ENCODE peak calls at places on chromosome 4, in ten cellular contexts. S is lower lobe of right lung; K is astrocyte of the spinal cord; R is lower leg skin; A is CD4-positive, CD25-positive, alpha-beta regulatory T cell; Z is left lung; G is BE2C; W is skeletal muscle cell; T is pancreas; J is sigmoid colon. U is an unnamed sample.

GRCh38 chr4:10456270-10457254 is 664 bp downstream of the ZNF518B start:
- DNase-seq in S (peak), K (peak), R (no peak), A (peak), Z (peak), G (peak), W (peak), T (peak), J (peak), U (peak)

GRCh38 chr4:15238720-15239119 is 189.1 kb upstream of the C1QTNF7 start:
- DNase-seq in S (no peak), K (peak), R (no peak), A (peak), Z (no peak), G (peak), W (peak), T (no peak), J (no peak), U (no peak)

GRCh38 chr4:6343950-6344408 is 74.3 kb downstream of the WFS1 start:
- DNase-seq in S (peak), K (peak), R (no peak), A (no peak), Z (peak), G (no peak), W (peak), T (peak), J (no peak), U (no peak)

GRCh38 chr4:84484274-84484673 is 14.8 kb downstream of the NKX6-1 start:
- DNase-seq in S (no peak), K (no peak), R (no peak), A (no peak), Z (no peak), G (no peak), W (no peak), T (no peak), J (no peak), U (no peak)

GRCh38 chr4:70703695-70704332 is 15.5 kb downstream of the UTP3 start:
- DNase-seq in S (no peak), K (peak), R (no peak), A (no peak), Z (no peak), G (no peak), W (no peak), T (no peak), J (no peak), U (no peak)

GRCh38 chr4:153741529-153741928 is 18.3 kb downstream of the RNF175 start:
- DNase-seq in S (no peak), K (no peak), R (no peak), A (no peak), Z (no peak), G (no peak), W (no peak), T (no peak), J (no peak), U (no peak)

GRCh38 chr4:8694226-8694625 is 101.7 kb downstream of the CPZ start:
- DNase-seq in S (no peak), K (no peak), R (no peak), A (no peak), Z (no peak), G (no peak), W (no peak), T (no peak), J (no peak), U (no peak)

GRCh38 chr4:94488667-94489066 is 36.9 kb downstream of the PDLIM5 start:
- DNase-seq in S (no peak), K (peak), R (no peak), A (no peak), Z (no peak), G (no peak), W (no peak), T (no peak), J (no peak), U (no peak)

GRCh38 chr4:14184265-14184664 is 556.7 kb upstream of the BOD1L1 start:
- DNase-seq in S (no peak), K (peak), R (no peak), A (no peak), Z (no peak), G (no peak), W (no peak), T (no peak), J (peak), U (no peak)

GRCh38 chr4:27759621-27760020 is 899.0 kb downstream of the STIM2 start:
- DNase-seq in S (no peak), K (no peak), R (no peak), A (no peak), Z (no peak), G (no peak), W (peak), T (no peak), J (no peak), U (no peak)

GRCh38 chr4:156638332-156638731 is 333.3 kb downstream of the PDGFC start:
- DNase-seq in S (no peak), K (peak), R (no peak), A (no peak), Z (no peak), G (no peak), W (no peak), T (no peak), J (no peak), U (no peak)

GRCh38 chr4:154314248-154314647 is 177.4 kb downstream of the DCHS2 start:
- DNase-seq in S (no peak), K (peak), R (no peak), A (no peak), Z (no peak), G (no peak), W (peak), T (peak), J (no peak), U (no peak)

GRCh38 chr4:108519208-108519833 is 101.1 kb upstream of the RPL34 start:
- DNase-seq in S (no peak), K (no peak), R (no peak), A (no peak), Z (no peak), G (no peak), W (no peak), T (no peak), J (no peak), U (no peak)

GRCh38 chr4:146335763-146336412 is 121.5 kb downstream of the REELD1 start:
- DNase-seq in S (no peak), K (no peak), R (no peak), A (no peak), Z (no peak), G (no peak), W (no peak), T (no peak), J (no peak), U (no peak)

DNA sequence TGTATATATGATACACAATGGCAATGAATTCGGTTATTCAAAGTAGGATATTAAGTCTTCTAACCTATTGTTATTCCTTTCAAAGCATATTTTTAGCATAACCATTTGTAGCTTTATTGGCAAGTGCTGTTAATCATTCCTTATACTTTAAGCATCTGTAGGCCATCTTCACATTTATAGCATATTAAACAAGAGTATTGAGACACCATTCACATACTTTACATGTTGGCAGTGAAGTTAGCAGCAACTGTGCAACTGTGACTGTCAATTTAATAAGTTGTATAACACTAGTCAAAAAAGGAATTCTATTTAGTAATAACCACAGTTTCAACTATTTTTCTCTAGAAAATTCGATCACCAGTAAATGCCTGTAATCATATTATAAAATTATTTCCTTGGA is 107.3 kb upstream of the MYOZ2 start:
- DNase-seq in S (no peak), K (no peak), R (no peak), A (no peak), Z (no peak), G (no peak), W (no peak), T (no peak), J (no peak), U (no peak)
- H3K4me3 ChIP-seq in S (peak), K (no peak), R (no peak), A (no peak), Z (peak), G (no peak), W (peak), T (no peak), J (peak), U (no peak)

GRCh38 chr4:168845897-168846296 is 164.2 kb downstream of the CBR4 start:
- DNase-seq in S (no peak), K (no peak), R (no peak), A (no peak), Z (no peak), G (no peak), W (no peak), T (no peak), J (no peak), U (no peak)

GRCh38 chr4:168848112-168848511 is 161.9 kb downstream of the CBR4 start:
- DNase-seq in S (no peak), K (peak), R (no peak), A (no peak), Z (no peak), G (peak), W (no peak), T (no peak), J (peak), U (no peak)

GRCh38 chr4:168846414-168846813 is 163.6 kb downstream of the CBR4 start:
- DNase-seq in S (no peak), K (no peak), R (no peak), A (no peak), Z (no peak), G (no peak), W (no peak), T (no peak), J (no peak), U (no peak)

GRCh38 chr4:168850016-168850415 is 160.0 kb downstream of the CBR4 start:
- DNase-seq in S (no peak), K (no peak), R (no peak), A (no peak), Z (no peak), G (no peak), W (no peak), T (no peak), J (no peak), U (no peak)

GRCh38 chr4:168848977-168849687 is 160.9 kb downstream of the CBR4 start:
- DNase-seq in S (no peak), K (peak), R (no peak), A (no peak), Z (no peak), G (no peak), W (no peak), T (no peak), J (no peak), U (no peak)
- H3K4me3 ChIP-seq in S (peak), K (no peak), R (no peak), A (no peak), Z (no peak), G (no peak), W (no peak), T (no peak), J (no peak), U (no peak)

DNA sequence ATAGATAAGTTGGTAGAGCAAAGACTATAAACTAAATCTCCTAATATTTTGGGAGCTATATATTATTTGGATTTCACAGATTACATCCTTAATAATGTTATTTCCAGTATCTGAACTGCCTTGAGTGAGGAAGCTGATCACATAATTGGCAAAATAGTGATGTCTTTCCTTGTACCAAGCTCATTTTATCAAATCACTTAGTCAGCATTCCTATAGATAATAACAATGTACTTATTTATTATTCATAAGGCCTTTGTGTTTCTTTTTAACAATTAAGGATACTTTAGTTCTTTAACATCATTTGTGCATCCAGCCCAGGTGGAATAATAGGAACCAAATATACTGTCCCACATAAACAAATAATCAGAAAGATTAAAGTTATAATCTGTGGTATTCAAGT is 1093.6 kb downstream of the PCDH18 start:
- DNase-seq in S (no peak), K (no peak), R (no peak), A (no peak), Z (no peak), G (no peak), W (no peak), T (no peak), J (no peak), U (no peak)
- H3K4me3 ChIP-seq in S (no peak), K (no peak), R (no peak), A (no peak), Z (no peak), G (no peak), W (no peak), T (no peak), J (no peak), U (no peak)

GRCh38 chr4:183763990-183764754 is 105.1 kb downstream of the TRAPPC11 start:
- DNase-seq in S (no peak), K (no peak), R (no peak), A (no peak), Z (no peak), G (no peak), W (no peak), T (no peak), J (no peak), U (no peak)

GRCh38 chr4:183757105-183757504 is 98.0 kb downstream of the TRAPPC11 start:
- DNase-seq in S (no peak), K (no peak), R (no peak), A (no peak), Z (no peak), G (no peak), W (no peak), T (no peak), J (no peak), U (no peak)

GRCh38 chr4:183758006-183758734 is 99.1 kb downstream of the TRAPPC11 start:
- DNase-seq in S (no peak), K (no peak), R (no peak), A (no peak), Z (peak), G (no peak), W (no peak), T (no peak), J (no peak), U (no peak)

GRCh38 chr4:183760326-183760725 is 101.2 kb downstream of the TRAPPC11 start:
- DNase-seq in S (no peak), K (no peak), R (no peak), A (no peak), Z (no peak), G (no peak), W (no peak), T (no peak), J (no peak), U (no peak)

DNA sequence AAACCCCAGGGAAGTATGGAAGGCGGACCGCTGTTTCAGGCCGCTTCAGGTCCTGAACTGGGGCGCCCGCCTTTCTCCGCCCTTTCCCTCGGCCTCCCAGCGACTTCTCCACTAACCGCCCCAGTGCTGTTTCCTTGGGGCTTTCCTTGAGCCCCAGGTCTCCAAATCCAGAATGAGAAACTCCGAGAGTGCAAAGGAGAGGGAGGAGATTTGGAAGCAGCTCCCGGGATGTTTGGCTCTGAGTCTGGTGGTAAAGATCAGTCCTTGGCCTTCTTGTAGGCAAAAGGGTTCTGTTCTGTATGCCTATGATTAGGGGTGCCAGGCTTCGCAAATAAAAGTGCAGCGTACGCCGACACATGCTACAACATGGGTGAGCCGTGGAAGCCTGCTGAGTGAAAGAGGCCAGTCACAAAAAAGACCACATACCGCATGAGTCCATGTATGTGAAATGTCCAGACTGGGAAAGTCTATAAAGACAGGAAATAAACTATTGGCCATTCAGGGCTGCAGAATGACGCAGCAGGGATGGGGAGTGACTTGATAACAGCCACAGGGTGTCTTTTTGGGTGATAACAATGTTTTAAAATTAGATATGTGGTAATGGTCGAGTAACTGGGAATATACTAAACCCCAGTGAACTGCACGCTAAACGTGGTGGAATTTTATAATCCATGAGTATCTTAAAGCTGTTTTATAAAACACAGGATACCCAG is 99.8 kb downstream of the TRAPPC11 start:
- DNase-seq in S (no peak), K (no peak), R (no peak), A (no peak), Z (no peak), G (no peak), W (no peak), T (no peak), J (no peak), U (no peak)
- H3K4me3 ChIP-seq in S (no peak), K (no peak), R (no peak), A (no peak), Z (no peak), G (no peak), W (no peak), T (no peak), J (no peak), U (no peak)

GRCh38 chr4:48015678-48016077 is 803 bp downstream of the CNGA1 start:
- DNase-seq in S (no peak), K (no peak), R (no peak), A (no peak), Z (no peak), G (no peak), W (no peak), T (no peak), J (no peak), U (no peak)

GRCh38 chr4:48017108-48017527 is 546 bp downstream of the NIPAL1 start:
- DNase-seq in S (peak), K (peak), R (peak), A (no peak), Z (peak), G (peak), W (peak), T (peak), J (peak), U (peak)

GRCh38 chr4:48016141-48017107 is at the start of the genes CNGA1 and NIPAL1:
- DNase-seq in S (peak), K (peak), R (peak), A (peak), Z (peak), G (peak), W (no peak), T (peak), J (peak), U (peak)

GRCh38 chr4:48012819-48013218 is 3.7 kb downstream of the CNGA1 start:
- DNase-seq in S (no peak), K (no peak), R (no peak), A (no peak), Z (no peak), G (no peak), W (no peak), T (no peak), J (no peak), U (no peak)

GRCh38 chr4:48015216-48015615 is 1.3 kb downstream of the CNGA1 start:
- DNase-seq in S (no peak), K (no peak), R (no peak), A (no peak), Z (no peak), G (no peak), W (no peak), T (no peak), J (no peak), U (no peak)
- H3K4me3 ChIP-seq in S (no peak), K (no peak), R (no peak), A (no peak), Z (no peak), G (no peak), W (no peak), T (no peak), J (no peak), U (no peak)

GRCh38 chr4:164081371-164081770 is 586.9 kb downstream of the TMA16 start:
- DNase-seq in S (no peak), K (no peak), R (no peak), A (no peak), Z (no peak), G (no peak), W (no peak), T (no peak), J (no peak), U (no peak)
- H3K4me3 ChIP-seq in S (no peak), K (no peak), R (no peak), A (no peak), Z (no peak), G (no peak), W (no peak), T (no peak), J (no peak), U (no peak)